ENCODE peak calls at places on chromosome 14, in nine cellular contexts. B, Q, X, C, K, A, E, F and D are unnamed samples.

GRCh38 chr14:21882226-21882625 is 208.6 kb upstream of the OR4E1 start:
- DNase-seq in B (no peak), Q (no peak), X (no peak), C (no peak), K (no peak), A (no peak), E (no peak), F (no peak), D (no peak)

GRCh38 chr14:99078426-99078825 is 193.6 kb downstream of the BCL11B start:
- DNase-seq in B (no peak), Q (no peak), X (no peak), C (no peak), K (no peak), A (no peak), E (no peak), F (no peak), D (no peak)

GRCh38 chr14:23193432-23193831 is 10.0 kb upstream of the SLC7A8 start:
- DNase-seq in B (no peak), Q (no peak), X (no peak), C (no peak), K (no peak), A (no peak), E (no peak), F (no peak), D (no peak)

GRCh38 chr14:25570483-25570882 is 520.5 kb upstream of the STXBP6 start:
- DNase-seq in B (no peak), Q (no peak), X (no peak), C (no peak), K (no peak), A (no peak), E (no peak), F (no peak), D (no peak)

GRCh38 chr14:37056473-37056872 is 115.9 kb downstream of the SLC25A21 start:
- DNase-seq in B (peak; percentile 21), Q (no peak), X (no peak), C (peak; percentile 86), K (no peak), A (no peak), E (no peak), F (no peak), D (no peak)

GRCh38 chr14:105419305-105420091 is at the start of gene MTA1:
- DNase-seq in B (no peak), Q (peak; percentile 54), X (no peak), C (peak; percentile 15), K (no peak), A (peak; percentile 77), E (no peak), F (peak; percentile 65), D (peak; percentile 73)

GRCh38 chr14:72513994-72514659 is 379.8 kb downstream of the DPF3 start:
- DNase-seq in B (peak; percentile 29), Q (no peak), X (no peak), C (peak; percentile 52), K (no peak), A (no peak), E (no peak), F (no peak), D (no peak)

GRCh38 chr14:99039316-99040041 is 232.5 kb downstream of the BCL11B start:
- DNase-seq in B (no peak), Q (no peak), X (no peak), C (no peak), K (peak; percentile 30), A (peak; percentile 61), E (no peak), F (no peak), D (no peak)

GRCh38 chr14:75295061-75295461 is 16.4 kb downstream of the FOS start:
- DNase-seq in B (peak; percentile 38), Q (peak; percentile 83), X (no peak), C (peak; percentile 82), K (peak; percentile 77), A (peak; percentile 91), E (peak; percentile 71), F (peak; percentile 87), D (peak; percentile 38)

GRCh38 chr14:91249841-91250616 is 5.5 kb upstream of the GPR68 start:
- DNase-seq in B (peak; percentile 33), Q (peak; percentile 46), X (no peak), C (peak; percentile 79), K (no peak), A (no peak), E (no peak), F (no peak), D (peak; percentile 79)

GRCh38 chr14:104378636-104379225 is 200.8 kb upstream of the C14orf180 start:
- DNase-seq in B (no peak), Q (no peak), X (no peak), C (no peak), K (no peak), A (no peak), E (no peak), F (no peak), D (no peak)

GRCh38 chr14:24459331-24459730 is 16.8 kb upstream of the SDR39U1 start:
- DNase-seq in B (no peak), Q (no peak), X (no peak), C (no peak), K (no peak), A (no peak), E (no peak), F (no peak), D (no peak)

GRCh38 chr14:75044322-75044721 is 6.9 kb downstream of the MLH3 start:
- DNase-seq in B (peak; percentile 64), Q (no peak), X (no peak), C (peak; percentile 83), K (no peak), A (no peak), E (no peak), F (no peak), D (no peak)

GRCh38 chr14:31622060-31622459 is 60.9 kb downstream of the NUBPL start:
- DNase-seq in B (no peak), Q (no peak), X (no peak), C (no peak), K (no peak), A (no peak), E (no peak), F (no peak), D (no peak)

GRCh38 chr14:96424104-96424989 is 32.4 kb downstream of the AK7 start:
- DNase-seq in B (peak; percentile 65), Q (peak; percentile 48), X (no peak), C (peak; percentile 54), K (peak; percentile 50), A (no peak), E (no peak), F (peak; percentile 45), D (peak; percentile 58)

GRCh38 chr14:56394826-56395543 is 184.6 kb upstream of the TMEM260 start:
- DNase-seq in B (no peak), Q (no peak), X (no peak), C (no peak), K (no peak), A (no peak), E (no peak), F (no peak), D (no peak)

GRCh38 chr14:45715946-45716345 is 462.9 kb upstream of the MIS18BP1 start:
- DNase-seq in B (peak; percentile 4), Q (no peak), X (no peak), C (no peak), K (no peak), A (no peak), E (no peak), F (no peak), D (no peak)

GRCh38 chr14:45716506-45716905 is 463.5 kb upstream of the MIS18BP1 start:
- DNase-seq in B (no peak), Q (no peak), X (no peak), C (no peak), K (no peak), A (no peak), E (no peak), F (no peak), D (no peak)
- TF ChIP-seq CTCF in B (peak; percentile 28), Q (no peak), X (no peak), C (no peak), K (no peak), A (no peak), E (no peak), F (no peak), D (no peak)

GRCh38 chr14:47674546-47675238 is 713 bp downstream of the MDGA2 start:
- DNase-seq in B (no peak), Q (no peak), X (no peak), C (peak; percentile 6), K (no peak), A (no peak), E (no peak), F (no peak), D (no peak)

GRCh38 chr14:47674148-47674545 is 1.3 kb downstream of the MDGA2 start:
- DNase-seq in B (no peak), Q (no peak), X (no peak), C (peak; percentile 5), K (no peak), A (no peak), E (no peak), F (no peak), D (no peak)

GRCh38 chr14:47675489-47676300 is at the start of gene MDGA2:
- DNase-seq in B (peak; percentile 5), Q (no peak), X (no peak), C (peak; percentile 49), K (no peak), A (no peak), E (no peak), F (no peak), D (no peak)

GRCh38 chr14:47676301-47676617 is 854 bp upstream of the MDGA2 start:
- DNase-seq in B (no peak), Q (no peak), X (no peak), C (no peak), K (no peak), A (no peak), E (no peak), F (no peak), D (no peak)

DNA sequence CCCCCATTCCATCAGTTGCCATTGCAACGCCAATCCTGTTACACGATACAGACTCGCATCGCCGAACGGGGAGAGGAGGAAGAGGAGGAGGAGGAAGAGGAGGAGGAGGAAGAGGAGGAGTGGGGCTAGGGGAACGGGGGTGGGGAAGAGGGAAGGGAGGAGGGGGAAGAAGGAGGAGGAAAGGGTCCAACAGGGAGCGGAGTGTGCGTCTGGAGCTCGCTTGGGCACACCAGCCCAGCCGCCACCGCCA is 241 bp downstream of the MDGA2 start:
- DNase-seq in B (peak; percentile 0), Q (no peak), X (no peak), C (no peak), K (no peak), A (no peak), E (no peak), F (no peak), D (no peak)
- H3K4me3 ChIP-seq in B (no peak overlapping the region), Q (peak overlapping the region; percentile 36), X (no peak overlapping the region), C (no peak overlapping the region), K (no peak overlapping the region), A (peak overlapping the region; percentile 67), E (peak overlapping the region; percentile 15), F (no peak overlapping the region), D (no peak overlapping the region)

DNA sequence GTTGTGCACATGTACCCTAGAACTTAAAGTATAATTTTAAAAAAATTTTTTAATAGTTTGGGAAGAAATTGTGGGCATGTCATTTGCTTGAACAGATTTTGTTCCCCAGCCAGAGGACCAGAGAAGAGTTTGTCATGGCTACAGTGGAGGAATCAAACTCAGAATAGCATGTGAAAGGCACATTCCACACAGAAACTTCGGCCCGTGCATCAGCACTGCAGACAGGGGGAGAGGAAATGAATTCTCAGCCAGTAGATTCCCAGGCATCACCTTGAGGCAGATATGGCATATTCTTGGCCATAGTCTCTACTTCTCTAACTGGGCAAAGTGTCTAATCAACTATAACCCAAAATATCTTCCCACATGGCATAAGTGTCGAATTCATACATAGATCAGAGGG is 153.3 kb downstream of the PRKCH start:
- DNase-seq in B (no peak), Q (no peak), X (no peak), C (no peak), K (peak; percentile 33), A (no peak), E (no peak), F (no peak), D (no peak)
- H3K27ac ChIP-seq in B (no peak overlapping the region), Q (peak overlapping the region; percentile 38), X (peak overlapping the region; percentile 5), C (peak overlapping the region; percentile 16), K (no peak overlapping the region), A (peak overlapping the region; percentile 23), E (peak overlapping the region; percentile 46), F (no peak overlapping the region), D (peak overlapping the region; percentile 79)

GRCh38 chr14:80364274-80364673 is 153.0 kb upstream of the DIO2 start:
- DNase-seq in B (no peak), Q (no peak), X (no peak), C (peak; percentile 32), K (no peak), A (no peak), E (no peak), F (no peak), D (no peak)
- TF ChIP-seq CTCF in B (peak; percentile 50), Q (no peak), X (no peak), C (peak; percentile 41), K (peak; percentile 4), A (no peak), E (no peak), F (peak; percentile 24), D (no peak)